ENCODE peak calls at places on chromosomes 7 and 10, in six cellular contexts. S is H1, P is K562, G is HepG2, E is A549, Z is endothelial cell of umbilical vein. X is an unnamed sample.

GRCh38 chr10:119616879-119617580 is 20.3 kb upstream of the TIAL1 start:
- DNase-seq in S (peak), P (peak), G (peak), E (no peak), Z (no peak), X (peak)

GRCh38 chr7:136635755-136636154 is 232.7 kb upstream of the CHRM2 start:
- DNase-seq in S (no peak), P (no peak), G (no peak), E (no peak), Z (no peak), X (no peak)

GRCh38 chr7:117829450-117829849 is 43.8 kb downstream of the CTTNBP2 start:
- DNase-seq in S (no peak), P (peak), G (no peak), E (peak), Z (no peak), X (no peak)

GRCh38 chr7:121313793-121314676 is 14.8 kb upstream of the WNT16 start:
- DNase-seq in S (no peak), P (no peak), G (no peak), E (no peak), Z (no peak), X (no peak)

GRCh38 chr7:47814905-47815613 is 133.2 kb downstream of the PKD1L1 start:
- DNase-seq in S (no peak), P (no peak), G (no peak), E (no peak), Z (no peak), X (peak)

GRCh38 chr7:122225874-122226273 is 78.7 kb downstream of the FEZF1 start:
- DNase-seq in S (no peak), P (no peak), G (no peak), E (no peak), Z (no peak), X (no peak)

GRCh38 chr7:64878684-64879083 is 24.4 kb upstream of the ZNF273 start:
- DNase-seq in S (no peak), P (no peak), G (no peak), E (no peak), Z (peak), X (no peak)

GRCh38 chr10:6173203-6173602 is 29.5 kb upstream of the PFKFB3 start:
- DNase-seq in S (peak), P (peak), G (peak), E (no peak), Z (no peak), X (peak)

GRCh38 chr7:90629306-90629918 is 33.3 kb downstream of the CDK14 start:
- DNase-seq in S (no peak), P (peak), G (peak), E (peak), Z (peak), X (no peak)

GRCh38 chr10:86107131-86107530 is 259.5 kb downstream of the GRID1 start:
- DNase-seq in S (no peak), P (no peak), G (no peak), E (no peak), Z (no peak), X (no peak)

GRCh38 chr7:151647874-151648273 is 128.2 kb upstream of the RHEB start:
- DNase-seq in S (no peak), P (no peak), G (no peak), E (no peak), Z (no peak), X (no peak)

GRCh38 chr10:102267748-102268147 is 22.4 kb downstream of the GBF1 start:
- DNase-seq in S (no peak), P (no peak), G (no peak), E (no peak), Z (no peak), X (no peak)

GRCh38 chr10:132392811-132393694 is 3.9 kb upstream of the PWWP2B start:
- DNase-seq in S (no peak), P (no peak), G (no peak), E (no peak), Z (no peak), X (no peak)

GRCh38 chr10:18400911-18401260 is 250.5 kb downstream of the NSUN6 start:
- DNase-seq in S (peak), P (no peak), G (no peak), E (no peak), Z (no peak), X (peak)

GRCh38 chr7:85469446-85469970 is 282.7 kb upstream of the SEMA3D start:
- DNase-seq in S (no peak), P (no peak), G (no peak), E (no peak), Z (no peak), X (no peak)

GRCh38 chr7:26492816-26493215 is 201.2 kb downstream of the SNX10 start:
- DNase-seq in S (no peak), P (no peak), G (no peak), E (no peak), Z (peak), X (no peak)

GRCh38 chr10:844552-844951 is 87.0 kb downstream of the LARP4B start:
- DNase-seq in S (no peak), P (no peak), G (no peak), E (no peak), Z (no peak), X (no peak)

GRCh38 chr10:90930070-90930837 is 9.4 kb upstream of the ANKRD1 start:
- DNase-seq in S (no peak), P (no peak), G (peak), E (peak), Z (peak), X (no peak)

GRCh38 chr7:117665393-117665792 is 185.6 kb downstream of the CFTR start:
- DNase-seq in S (no peak), P (no peak), G (no peak), E (no peak), Z (no peak), X (no peak)

GRCh38 chr7:1552200-1552599 is 3.8 kb downstream of the TMEM184A start:
- DNase-seq in S (no peak), P (no peak), G (no peak), E (no peak), Z (no peak), X (no peak)

GRCh38 chr7:123191132-123191531 is 8.6 kb downstream of the SLC13A1 start:
- DNase-seq in S (no peak), P (no peak), G (peak), E (peak), Z (no peak), X (no peak)

GRCh38 chr10:73920084-73920483 is 9.2 kb downstream of the PLAU start:
- DNase-seq in S (no peak), P (peak), G (no peak), E (no peak), Z (no peak), X (no peak)

GRCh38 chr7:30584415-30584814 is 10.3 kb upstream of the GARS1 start:
- DNase-seq in S (no peak), P (no peak), G (no peak), E (no peak), Z (no peak), X (no peak)

GRCh38 chr7:92641921-92642511 is 51.8 kb upstream of the FAM133B start:
- DNase-seq in S (no peak), P (peak), G (no peak), E (no peak), Z (peak), X (no peak)

GRCh38 chr7:120725376-120726039 is 132.4 kb downstream of the TSPAN12 start:
- DNase-seq in S (no peak), P (peak), G (peak), E (peak), Z (peak), X (no peak)

GRCh38 chr10:124619195-124619594 is 125.0 kb downstream of the FAM53B start:
- DNase-seq in S (no peak), P (no peak), G (no peak), E (no peak), Z (no peak), X (no peak)

GRCh38 chr10:3213758-3214545 is 41.4 kb upstream of the PITRM1 start:
- DNase-seq in S (no peak), P (no peak), G (no peak), E (no peak), Z (no peak), X (no peak)

GRCh38 chr10:49629286-49629915 is 15.6 kb downstream of the CHAT start:
- DNase-seq in S (no peak), P (no peak), G (no peak), E (no peak), Z (no peak), X (peak)
- TF ChIP-seq JUN in S (no peak), P (no peak), G (no peak), E (no peak), Z (no peak), X (no peak)

DNA sequence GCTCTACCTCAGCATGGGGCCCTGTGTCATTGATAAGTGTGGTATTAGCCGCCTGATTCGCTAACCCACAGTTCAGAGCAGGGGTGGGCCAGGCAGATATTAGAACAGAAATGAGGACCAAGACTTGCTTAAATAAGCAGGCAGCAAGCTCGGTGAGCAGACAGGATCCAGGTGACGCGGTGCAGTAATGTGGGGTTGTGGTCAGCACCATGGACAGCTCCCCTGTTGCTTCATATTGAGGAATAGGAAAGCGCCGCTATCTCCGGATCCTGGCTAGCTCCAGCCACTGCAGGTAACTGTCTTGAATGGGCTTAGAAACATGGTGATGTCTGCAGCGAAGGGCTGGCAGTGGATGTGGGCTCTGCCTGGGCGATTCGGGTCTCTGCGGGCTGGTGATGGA is 51.3 kb upstream of the GPR26 start:
- DNase-seq in S (peak), P (peak), G (peak), E (peak), Z (peak), X (peak)
- TF ChIP-seq MAX in S (peak), P (no peak), G (no peak), E (no peak), Z (no peak), X (no peak)

GRCh38 chr10:79980711-79981110 is 31.8 kb upstream of the SFTPD start:
- DNase-seq in S (no peak), P (no peak), G (no peak), E (no peak), Z (no peak), X (no peak)

GRCh38 chr10:79981356-79981672 is 32.4 kb upstream of the SFTPD start:
- DNase-seq in S (no peak), P (no peak), G (no peak), E (no peak), Z (no peak), X (no peak)

GRCh38 chr10:79982861-79983260 is 34.0 kb upstream of the SFTPD start:
- DNase-seq in S (no peak), P (no peak), G (no peak), E (no peak), Z (no peak), X (no peak)

GRCh38 chr10:79982486-79982800 is 33.5 kb upstream of the SFTPD start:
- DNase-seq in S (no peak), P (no peak), G (no peak), E (peak), Z (peak), X (peak)

GRCh38 chr10:79981673-79982485 is 33.0 kb upstream of the SFTPD start:
- DNase-seq in S (peak), P (no peak), G (peak), E (peak), Z (peak), X (peak)
- TF ChIP-seq JUN in S (no peak), P (no peak), G (no peak), E (peak), Z (no peak), X (no peak)

GRCh38 chr7:21967500-21968099 is 21.9 kb upstream of the CDCA7L start:
- DNase-seq in S (no peak), P (peak), G (no peak), E (no peak), Z (no peak), X (no peak)

GRCh38 chr7:21969822-21970221 is 24.1 kb upstream of the CDCA7L start:
- DNase-seq in S (no peak), P (no peak), G (no peak), E (no peak), Z (no peak), X (no peak)

GRCh38 chr7:21971780-21972396 is 26.2 kb upstream of the CDCA7L start:
- DNase-seq in S (peak), P (no peak), G (no peak), E (no peak), Z (no peak), X (no peak)

GRCh38 chr7:21972397-21972784 is 26.7 kb upstream of the CDCA7L start:
- DNase-seq in S (peak), P (no peak), G (no peak), E (no peak), Z (no peak), X (peak)
- TF ChIP-seq MAX in S (no peak), P (no peak), G (no peak), E (no peak), Z (no peak), X (peak)

GRCh38 chr7:102272075-102272916 is 14.4 kb upstream of the SH2B2 start:
- DNase-seq in S (peak), P (peak), G (peak), E (peak), Z (peak), X (peak)

GRCh38 chr7:102273749-102274712 is 12.6 kb upstream of the SH2B2 start:
- DNase-seq in S (no peak), P (peak), G (peak), E (peak), Z (no peak), X (no peak)

GRCh38 chr7:102272917-102273748 is 13.5 kb upstream of the SH2B2 start:
- DNase-seq in S (no peak), P (no peak), G (no peak), E (no peak), Z (no peak), X (no peak)

GRCh38 chr7:102277901-102278300 is 8.8 kb upstream of the SH2B2 start:
- DNase-seq in S (no peak), P (no peak), G (no peak), E (no peak), Z (no peak), X (no peak)

GRCh38 chr7:102275123-102275703 is 11.5 kb upstream of the SH2B2 start:
- DNase-seq in S (no peak), P (no peak), G (no peak), E (no peak), Z (no peak), X (no peak)
- TF ChIP-seq JUN in S (no peak), P (no peak), G (no peak), E (no peak), Z (no peak), X (no peak)

GRCh38 chr10:47406870-47407648 is 23.0 kb upstream of the ZNF488 start:
- DNase-seq in S (no peak), P (peak), G (peak), E (peak), Z (peak), X (no peak)
- TF ChIP-seq MAX in S (no peak), P (peak), G (no peak), E (peak), Z (no peak), X (no peak)

X was measured in WTC11.